ENCODE peak calls at places on chromosomes 4 and X, in four cellular contexts. Z is IMR-90, C is neuronal stem cell, T is trophoblast cell. J is an unnamed sample.

GRCh38 chr4:76546282-76547166 is 111.5 kb downstream of the SHROOM3 start:
- DNase-seq in Z (peak; percentile 86), C (no peak), T (peak; percentile 48), J (peak; percentile 81)

GRCh38 chr4:80309301-80310004 is 26.1 kb upstream of the CFAP299 start:
- DNase-seq in Z (peak; percentile 96), C (no peak), T (peak; percentile 36), J (peak; percentile 27)

GRCh38 chr4:185874516-185875230 is 62.7 kb upstream of the SORBS2 start:
- DNase-seq in Z (peak; percentile 81), C (no peak), T (no peak), J (no peak)

GRCh38 chr4:1400861-1401408 is 5.3 kb downstream of the NKX1-1 start:
- DNase-seq in Z (no peak), C (no peak), T (no peak), J (no peak)

GRCh38 chr4:168765726-168766125 is 244.3 kb downstream of the CBR4 start:
- DNase-seq in Z (peak; percentile 38), C (no peak), T (no peak), J (no peak)

GRCh38 chrX:15441464-15441863 is 51.7 kb downstream of the PIR start:
- DNase-seq in Z (no peak), C (no peak), T (no peak), J (no peak)

GRCh38 chrX:14936561-14936960 is 63.3 kb downstream of the MOSPD2 start:
- DNase-seq in Z (peak; percentile 81), C (no peak), T (peak; percentile 27), J (peak; percentile 56)

GRCh38 chr4:152776352-152776751 is 3.2 kb downstream of the TIGD4 start:
- DNase-seq in Z (peak; percentile 18), C (no peak), T (peak; percentile 9), J (no peak)

GRCh38 chr4:48109413-48110263 is 24.4 kb downstream of the TXK start:
- DNase-seq in Z (peak; percentile 40), C (no peak), T (peak; percentile 75), J (peak; percentile 83)

GRCh38 chrX:13381514-13381913 is 61.7 kb upstream of the ATXN3L start:
- DNase-seq in Z (peak; percentile 47), C (no peak), T (peak; percentile 48), J (no peak)

GRCh38 chrX:119809185-119809666 is 17.8 kb upstream of the RPL39 start:
- DNase-seq in Z (peak; percentile 11), C (no peak), T (peak; percentile 54), J (peak; percentile 82)

DNA sequence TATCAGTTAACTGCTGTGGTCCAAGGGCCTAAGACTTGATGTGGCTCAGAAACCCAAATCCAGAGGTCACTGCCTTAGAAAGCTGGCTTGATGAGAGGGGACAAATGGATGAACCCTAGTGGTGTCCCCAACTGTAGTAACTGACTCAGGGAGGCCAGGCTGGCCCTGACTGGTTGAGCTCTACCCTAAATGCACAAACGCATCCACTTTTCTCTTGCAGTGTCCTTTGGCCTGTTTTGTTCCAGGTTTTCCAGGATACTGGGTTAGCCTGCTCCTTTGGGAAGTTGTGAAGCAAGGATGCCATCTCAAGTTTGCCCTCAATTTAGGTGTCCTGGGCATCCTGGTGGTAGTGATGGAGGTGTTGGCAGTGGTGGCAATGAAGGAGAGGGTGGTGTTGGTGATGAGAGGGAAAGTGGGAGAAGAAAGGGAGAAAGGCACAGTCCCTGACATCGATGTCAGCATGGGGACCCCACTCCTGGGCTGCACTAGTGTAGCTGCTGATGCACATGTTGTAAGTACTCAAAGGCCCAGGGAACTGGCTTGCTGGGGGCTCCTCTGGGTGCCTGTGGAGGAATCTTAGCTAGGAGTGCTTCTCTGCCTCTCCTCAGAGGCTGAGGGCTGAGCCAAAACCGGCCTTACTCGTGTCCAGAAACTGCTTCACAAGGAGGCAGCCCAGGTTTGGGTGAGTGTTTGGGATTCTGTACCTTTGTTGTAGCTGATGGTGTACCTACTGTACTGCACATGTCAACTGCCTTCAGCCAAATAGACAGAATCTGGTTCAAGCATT is 2.9 kb upstream of the HAND2 start:
- DNase-seq in Z (no peak), C (no peak), T (no peak), J (no peak)
- H3K23ac ChIP-seq in Z (no peak overlapping the region), C (peak overlapping the region; percentile 7), T (no peak overlapping the region), J (no peak overlapping the region)

GRCh38 chrX:45852884-45853283 is 652.2 kb upstream of the DIPK2B start:
- DNase-seq in Z (no peak), C (no peak), T (no peak), J (peak; percentile 37)

GRCh38 chrX:45850197-45850774 is 649.6 kb upstream of the DIPK2B start:
- DNase-seq in Z (no peak), C (no peak), T (peak; percentile 3), J (peak; percentile 43)

GRCh38 chrX:45851434-45851991 is 650.8 kb upstream of the DIPK2B start:
- DNase-seq in Z (no peak), C (no peak), T (peak; percentile 15), J (peak; percentile 85)

GRCh38 chrX:45849261-45849660 is 648.6 kb upstream of the DIPK2B start:
- DNase-seq in Z (peak; percentile 86), C (no peak), T (peak; percentile 30), J (peak; percentile 45)

GRCh38 chrX:45850775-45851433 is 650.2 kb upstream of the DIPK2B start:
- DNase-seq in Z (peak; percentile 28), C (no peak), T (peak; percentile 5), J (peak; percentile 72)
- H2BK5ac ChIP-seq in Z (peak overlapping the region; percentile 83), C (peak overlapping the region; percentile 93), T (peak overlapping the region; percentile 87), J (peak overlapping the region; percentile 54)

DNA sequence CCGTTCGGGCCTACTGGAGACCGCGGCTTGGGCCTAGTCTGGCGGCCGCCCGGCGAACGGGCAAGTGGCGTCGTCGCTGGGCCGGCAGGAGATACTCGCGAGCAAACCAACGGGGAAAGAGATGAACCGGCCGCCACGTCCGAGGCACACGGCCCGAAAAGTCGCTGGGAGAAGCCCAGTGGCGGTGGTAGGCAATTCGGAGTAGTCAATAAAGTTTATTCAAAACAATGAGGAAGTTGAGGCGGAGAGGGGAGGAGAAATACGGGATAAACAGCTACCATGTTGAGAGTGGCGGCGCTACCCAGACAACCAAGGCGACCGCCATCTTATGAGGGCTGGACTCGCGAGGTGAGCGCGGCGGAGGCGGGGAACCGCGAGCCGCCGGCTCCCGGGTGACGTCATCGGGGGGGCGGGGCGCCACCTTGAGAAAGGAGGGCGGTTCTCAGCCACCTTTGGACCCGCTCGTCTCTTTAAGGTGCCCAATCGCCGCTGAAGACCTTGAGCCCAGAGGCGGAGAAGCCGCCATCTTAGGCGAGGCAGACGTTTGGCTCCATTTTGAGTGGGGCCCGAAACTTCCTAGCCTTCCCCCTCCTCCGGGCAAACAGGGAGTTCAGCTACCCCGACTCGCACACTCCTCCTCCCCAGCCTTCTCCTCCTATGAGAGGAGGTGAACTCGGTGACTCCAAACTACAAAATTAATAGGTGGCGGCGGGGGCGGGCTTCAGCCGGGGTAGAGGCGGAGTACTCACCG is at the start of gene PHF8:
- DNase-seq in Z (peak; percentile 92), C (peak; percentile 92), T (peak; percentile 96), J (peak; percentile 98)
- H3K18ac ChIP-seq in Z (peak within 1 kb of the TSS; percentile 78), C (peak within 1 kb of the TSS; percentile 96), T (peak within 1 kb of the TSS; percentile 92), J (peak within 1 kb of the TSS; percentile 72)

GRCh38 chrX:109390556-109390955 is 91.3 kb downstream of the GUCY2F start:
- DNase-seq in Z (no peak), C (no peak), T (peak; percentile 71), J (no peak)

GRCh38 chrX:109382332-109382731 is 99.6 kb downstream of the GUCY2F start:
- DNase-seq in Z (no peak), C (no peak), T (no peak), J (no peak)

GRCh38 chrX:109389917-109390316 is 92.0 kb downstream of the GUCY2F start:
- DNase-seq in Z (no peak), C (no peak), T (no peak), J (peak; percentile 64)

GRCh38 chrX:109384569-109385174 is 97.2 kb downstream of the GUCY2F start:
- DNase-seq in Z (peak; percentile 10), C (peak; percentile 15), T (peak; percentile 58), J (peak; percentile 33)
- H3K23ac ChIP-seq in Z (no peak overlapping the region), C (no peak overlapping the region), T (no peak overlapping the region), J (no peak overlapping the region)

J was measured in mesendoderm.